ENCODE peak calls at places on chromosome 4, in four cellular contexts. One of them, this sample, is unnamed. For H3K27me3, the result is how much of the 10 kb centered on the place peaks cover.

GRCh38 chr4:7141151-7141550 is 51.2 kb upstream of the SORCS2 start:
- DNase-seq in effector memory CD4-positive, alpha-beta T cell: no peak
- DNase-seq in spleen: no peak
- DNase-seq in left ventricle myocardium inferior: no peak
- DNase-seq in this sample: no peak

GRCh38 chr4:184347251-184348239 is 126.8 kb downstream of the IRF2 start:
- DNase-seq in spleen: peak
- DNase-seq in left ventricle myocardium inferior: peak
- DNase-seq in effector memory CD4-positive, alpha-beta T cell: no peak
- DNase-seq in this sample: peak

GRCh38 chr4:173192375-173193162 is 24.0 kb downstream of the GALNT7 start:
- DNase-seq in spleen: no peak
- DNase-seq in effector memory CD4-positive, alpha-beta T cell: no peak
- DNase-seq in left ventricle myocardium inferior: no peak
- DNase-seq in this sample: no peak

GRCh38 chr4:38302910-38303309 is 342.7 kb downstream of the PTTG2 start:
- DNase-seq in left ventricle myocardium inferior: no peak
- DNase-seq in spleen: no peak
- DNase-seq in effector memory CD4-positive, alpha-beta T cell: no peak
- DNase-seq in this sample: no peak

GRCh38 chr4:22515888-22516541 is at the start of gene ADGRA3:
- DNase-seq in left ventricle myocardium inferior: peak
- DNase-seq in spleen: peak
- DNase-seq in effector memory CD4-positive, alpha-beta T cell: no peak
- DNase-seq in this sample: peak

GRCh38 chr4:37882665-37883296 is 8.1 kb upstream of the TBC1D1 start:
- DNase-seq in effector memory CD4-positive, alpha-beta T cell: no peak
- DNase-seq in left ventricle myocardium inferior: no peak
- DNase-seq in spleen: no peak
- DNase-seq in this sample: no peak

GRCh38 chr4:61202100-61202637 is 2.0 kb downstream of the ADGRL3 start:
- DNase-seq in effector memory CD4-positive, alpha-beta T cell: no peak
- DNase-seq in spleen: peak
- DNase-seq in left ventricle myocardium inferior: peak
- DNase-seq in this sample: peak

GRCh38 chr4:139798456-139798855 is 132.8 kb downstream of the MGST2 start:
- DNase-seq in left ventricle myocardium inferior: no peak
- DNase-seq in spleen: no peak
- DNase-seq in effector memory CD4-positive, alpha-beta T cell: no peak
- DNase-seq in this sample: no peak

GRCh38 chr4:82528868-82529267 is 32.9 kb downstream of the TMEM150C start:
- DNase-seq in effector memory CD4-positive, alpha-beta T cell: no peak
- DNase-seq in spleen: no peak
- DNase-seq in left ventricle myocardium inferior: no peak
- DNase-seq in this sample: no peak

GRCh38 chr4:37781134-37781455 is 45.4 kb upstream of the PGM2 start:
- DNase-seq in spleen: no peak
- DNase-seq in effector memory CD4-positive, alpha-beta T cell: no peak
- DNase-seq in left ventricle myocardium inferior: no peak
- DNase-seq in this sample: no peak

GRCh38 chr4:71268156-71268555 is 70.7 kb upstream of the SLC4A4 start:
- DNase-seq in spleen: no peak
- DNase-seq in effector memory CD4-positive, alpha-beta T cell: no peak
- DNase-seq in left ventricle myocardium inferior: no peak
- DNase-seq in this sample: no peak

GRCh38 chr4:182975806-182976205 is 58.6 kb upstream of the DCTD start:
- DNase-seq in left ventricle myocardium inferior: no peak
- DNase-seq in spleen: no peak
- DNase-seq in effector memory CD4-positive, alpha-beta T cell: no peak
- DNase-seq in this sample: peak

GRCh38 chr4:968621-969394 is 4.6 kb downstream of the DGKQ start:
- DNase-seq in spleen: no peak
- DNase-seq in left ventricle myocardium inferior: no peak
- DNase-seq in effector memory CD4-positive, alpha-beta T cell: no peak
- DNase-seq in this sample: no peak

GRCh38 chr4:7360802-7361201 is 73.9 kb downstream of the PSAPL1 start:
- DNase-seq in left ventricle myocardium inferior: no peak
- DNase-seq in spleen: no peak
- DNase-seq in effector memory CD4-positive, alpha-beta T cell: no peak
- DNase-seq in this sample: no peak

GRCh38 chr4:80185787-80186548 is 11.3 kb upstream of the PRDM8 start:
- DNase-seq in spleen: no peak
- DNase-seq in effector memory CD4-positive, alpha-beta T cell: no peak
- DNase-seq in left ventricle myocardium inferior: no peak
- DNase-seq in this sample: no peak

GRCh38 chr4:87843936-87844335 is 11.2 kb downstream of the MEPE start:
- DNase-seq in effector memory CD4-positive, alpha-beta T cell: no peak
- DNase-seq in spleen: no peak
- DNase-seq in left ventricle myocardium inferior: no peak
- DNase-seq in this sample: no peak

GRCh38 chr4:168637872-168638756 is 141.3 kb downstream of the PALLD start:
- DNase-seq in left ventricle myocardium inferior: no peak
- DNase-seq in effector memory CD4-positive, alpha-beta T cell: no peak
- DNase-seq in spleen: no peak
- DNase-seq in this sample: peak

GRCh38 chr4:177726111-177726510 is 283.9 kb upstream of the AGA start:
- DNase-seq in effector memory CD4-positive, alpha-beta T cell: no peak
- DNase-seq in left ventricle myocardium inferior: no peak
- DNase-seq in spleen: no peak
- DNase-seq in this sample: no peak

GRCh38 chr4:74365761-74366160 is 816 bp downstream of the EREG start:
- DNase-seq in effector memory CD4-positive, alpha-beta T cell: no peak
- DNase-seq in spleen: peak
- DNase-seq in left ventricle myocardium inferior: no peak
- DNase-seq in this sample: no peak

GRCh38 chr4:26458104-26458503 is 32.2 kb downstream of the CCKAR start:
- DNase-seq in effector memory CD4-positive, alpha-beta T cell: no peak
- DNase-seq in left ventricle myocardium inferior: no peak
- DNase-seq in spleen: no peak
- DNase-seq in this sample: peak

GRCh38 chr4:72496119-72496518 is 72.9 kb downstream of the ADAMTS3 start:
- DNase-seq in left ventricle myocardium inferior: no peak
- DNase-seq in spleen: no peak
- DNase-seq in effector memory CD4-positive, alpha-beta T cell: no peak
- DNase-seq in this sample: no peak

GRCh38 chr4:128228778-128229457 is 58.7 kb downstream of the PGRMC2 start:
- DNase-seq in left ventricle myocardium inferior: no peak
- DNase-seq in spleen: no peak
- DNase-seq in effector memory CD4-positive, alpha-beta T cell: no peak
- DNase-seq in this sample: no peak

GRCh38 chr4:176789955-176790354 is 2.8 kb downstream of the VEGFC start:
- DNase-seq in left ventricle myocardium inferior: no peak
- DNase-seq in effector memory CD4-positive, alpha-beta T cell: no peak
- DNase-seq in spleen: no peak
- DNase-seq in this sample: peak

GRCh38 chr4:85700362-85700761 is 225.4 kb downstream of the ARHGAP24 start:
- DNase-seq in left ventricle myocardium inferior: no peak
- DNase-seq in effector memory CD4-positive, alpha-beta T cell: no peak
- DNase-seq in spleen: no peak
- DNase-seq in this sample: peak

GRCh38 chr4:156638925-156639605 is 332.5 kb downstream of the PDGFC start:
- DNase-seq in effector memory CD4-positive, alpha-beta T cell: no peak
- DNase-seq in left ventricle myocardium inferior: no peak
- DNase-seq in spleen: no peak
- DNase-seq in this sample: no peak

GRCh38 chr4:120801171-120801758 is 121.3 kb downstream of the PRDM5 start:
- DNase-seq in spleen: no peak
- DNase-seq in left ventricle myocardium inferior: peak
- DNase-seq in effector memory CD4-positive, alpha-beta T cell: no peak
- DNase-seq in this sample: no peak

GRCh38 chr4:83013931-83014330 is 3.3 kb upstream of the LIN54 start:
- DNase-seq in spleen: no peak
- DNase-seq in effector memory CD4-positive, alpha-beta T cell: no peak
- DNase-seq in left ventricle myocardium inferior: no peak
- DNase-seq in this sample: no peak

GRCh38 chr4:11428701-11429571 is at the start of gene HS3ST1:
- DNase-seq in left ventricle myocardium inferior: peak
- DNase-seq in effector memory CD4-positive, alpha-beta T cell: no peak
- DNase-seq in spleen: peak
- DNase-seq in this sample: no peak
- H3K4me3 ChIP-seq in left ventricle myocardium inferior: peak
- H3K4me3 ChIP-seq in effector memory CD4-positive, alpha-beta T cell: peak
- H3K4me3 ChIP-seq in spleen: peak
- H3K4me3 ChIP-seq in this sample: no peak

GRCh38 chr4:24513718-24514117 is 70.6 kb downstream of the DHX15 start:
- DNase-seq in effector memory CD4-positive, alpha-beta T cell: no peak
- DNase-seq in spleen: no peak
- DNase-seq in left ventricle myocardium inferior: no peak
- DNase-seq in this sample: no peak

GRCh38 chr4:24510091-24510490 is 74.3 kb downstream of the DHX15 start:
- DNase-seq in spleen: no peak
- DNase-seq in effector memory CD4-positive, alpha-beta T cell: no peak
- DNase-seq in left ventricle myocardium inferior: no peak
- DNase-seq in this sample: no peak

GRCh38 chr4:24514808-24515207 is 69.5 kb downstream of the DHX15 start:
- DNase-seq in spleen: no peak
- DNase-seq in effector memory CD4-positive, alpha-beta T cell: no peak
- DNase-seq in left ventricle myocardium inferior: no peak
- DNase-seq in this sample: no peak

GRCh38 chr4:24508541-24508940 is 75.8 kb downstream of the DHX15 start:
- DNase-seq in left ventricle myocardium inferior: no peak
- DNase-seq in effector memory CD4-positive, alpha-beta T cell: no peak
- DNase-seq in spleen: no peak
- DNase-seq in this sample: no peak

GRCh38 chr4:24511371-24512063 is 72.8 kb downstream of the DHX15 start:
- DNase-seq in left ventricle myocardium inferior: no peak
- DNase-seq in effector memory CD4-positive, alpha-beta T cell: no peak
- DNase-seq in spleen: no peak
- DNase-seq in this sample: no peak
- H3K27ac ChIP-seq in left ventricle myocardium inferior: no peak
- H3K27ac ChIP-seq in effector memory CD4-positive, alpha-beta T cell: no peak
- H3K27ac ChIP-seq in spleen: no peak
- H3K27ac ChIP-seq in this sample: no peak

DNA sequence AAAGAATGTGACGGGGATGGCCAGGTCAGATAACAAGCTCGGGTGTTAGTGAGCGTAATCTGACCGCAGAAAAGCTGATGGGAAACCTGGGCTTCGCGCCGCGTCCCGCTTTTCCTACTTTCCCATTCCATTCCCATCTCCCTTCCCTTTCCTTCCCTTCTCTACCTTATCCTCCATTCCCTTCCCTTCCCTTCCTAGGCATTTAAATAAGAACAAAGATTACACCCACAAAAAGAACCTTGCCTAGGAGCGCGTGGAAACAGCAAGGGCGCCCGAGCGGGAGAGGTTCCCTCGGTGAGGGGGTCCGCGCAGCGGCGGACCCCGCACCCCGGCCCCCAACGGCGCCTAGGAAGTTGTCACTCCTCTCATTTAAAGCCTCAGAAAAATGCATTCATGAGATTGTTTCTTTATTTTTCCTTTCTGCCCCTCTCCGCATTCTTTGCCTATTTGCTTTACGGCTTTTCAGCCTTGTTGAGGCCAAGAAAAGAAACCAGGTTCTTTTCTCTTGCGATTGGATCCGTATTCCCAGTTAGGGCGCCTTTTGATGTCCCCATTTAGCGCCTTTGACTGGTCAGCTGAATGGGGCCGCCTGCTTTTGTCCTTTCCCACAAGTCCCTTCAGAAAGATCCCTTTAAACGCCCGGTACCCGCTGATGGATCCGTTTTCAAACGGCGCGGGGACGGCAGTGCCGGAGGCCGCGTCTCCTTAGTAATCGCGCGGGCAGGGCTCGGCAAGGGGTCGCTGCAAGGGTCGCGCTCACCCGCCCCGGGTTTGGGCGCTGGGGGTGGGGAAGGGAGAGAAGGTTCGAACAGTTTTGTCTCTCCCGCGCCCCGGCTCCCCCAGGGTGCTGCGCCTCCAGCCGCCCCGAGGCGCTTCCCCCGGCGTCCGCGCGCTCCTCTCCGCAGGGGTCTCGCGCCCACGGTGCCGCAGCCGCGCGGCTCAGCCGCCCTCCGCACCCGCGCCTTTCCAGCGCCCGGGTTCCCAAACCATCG is 54.1 kb upstream of the TMEM33 start:
- DNase-seq in effector memory CD4-positive, alpha-beta T cell: no peak
- DNase-seq in left ventricle myocardium inferior: no peak
- DNase-seq in spleen: peak
- DNase-seq in this sample: no peak
- H3K27me3 ChIP-seq in effector memory CD4-positive, alpha-beta T cell: under half
- H3K27me3 ChIP-seq in left ventricle myocardium inferior: half or more
- H3K27me3 ChIP-seq in spleen: under half
- H3K27me3 ChIP-seq in this sample: under half

DNA sequence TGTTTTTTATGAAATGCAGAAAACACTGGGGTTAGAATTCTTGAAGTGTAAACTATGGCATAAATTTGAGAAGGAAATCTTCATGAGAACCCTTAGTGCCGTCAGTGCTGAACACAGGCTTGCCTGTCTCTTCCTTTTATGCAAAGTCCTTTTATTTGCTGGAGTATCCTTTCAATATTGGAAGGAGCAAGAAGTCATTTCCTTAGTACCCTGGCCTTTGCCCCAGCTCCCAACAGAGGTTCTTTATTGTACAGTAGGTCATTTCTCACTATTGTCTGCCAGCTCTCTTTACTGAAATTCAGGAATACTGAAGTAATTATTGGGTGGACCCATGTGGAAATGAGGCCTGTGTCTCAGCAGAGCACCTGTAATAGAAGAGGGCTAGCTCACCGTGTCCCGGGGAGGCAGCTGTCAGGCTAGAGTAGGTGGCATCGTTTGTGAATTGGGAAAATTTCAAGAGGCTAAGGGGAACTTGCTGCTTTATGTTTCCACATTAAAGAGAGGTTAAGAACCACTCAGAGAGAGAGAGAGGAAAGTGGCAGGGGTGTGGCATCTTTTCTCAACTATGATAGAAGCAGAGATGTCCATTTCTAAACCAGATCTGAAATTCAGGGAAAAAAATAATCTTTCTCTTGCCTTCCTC is 8.7 kb downstream of the FHDC1 start:
- DNase-seq in spleen: no peak
- DNase-seq in left ventricle myocardium inferior: no peak
- DNase-seq in effector memory CD4-positive, alpha-beta T cell: no peak
- DNase-seq in this sample: no peak
- H3K4me3 ChIP-seq in spleen: no peak
- H3K4me3 ChIP-seq in left ventricle myocardium inferior: no peak
- H3K4me3 ChIP-seq in effector memory CD4-positive, alpha-beta T cell: no peak
- H3K4me3 ChIP-seq in this sample: no peak

DNA sequence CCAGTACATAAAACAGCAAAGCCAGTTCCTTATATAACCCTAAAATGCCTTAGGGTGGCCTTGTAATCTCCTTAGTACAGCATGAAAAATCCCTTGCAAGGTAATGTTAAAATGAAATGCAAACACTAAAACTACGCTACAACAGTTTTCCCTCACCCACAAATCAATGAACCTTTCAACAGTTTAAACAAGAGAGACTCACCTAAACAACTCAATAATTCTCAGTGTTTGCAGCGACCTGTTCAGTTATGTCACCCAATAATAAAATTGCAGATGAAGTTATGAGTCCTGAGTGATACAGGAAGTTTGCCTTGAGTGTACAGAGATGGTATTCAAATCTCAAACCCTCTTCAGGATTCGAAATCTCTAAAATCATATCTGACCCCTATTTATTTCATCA is 25.3 kb downstream of the TSPAN5 start:
- DNase-seq in left ventricle myocardium inferior: no peak
- DNase-seq in spleen: no peak
- DNase-seq in effector memory CD4-positive, alpha-beta T cell: no peak
- DNase-seq in this sample: no peak
- H3K27ac ChIP-seq in left ventricle myocardium inferior: no peak
- H3K27ac ChIP-seq in spleen: no peak
- H3K27ac ChIP-seq in effector memory CD4-positive, alpha-beta T cell: no peak
- H3K27ac ChIP-seq in this sample: no peak

This sample was measured in SJCRH30.